ENCODE peak calls at places on chromosomes 1 and 21, in seven cellular contexts. S, J, R, L, G, X and D are unnamed samples.

GRCh38 chr21:39439232-39439631 is 6.3 kb downstream of the LCA5L start:
- DNase-seq in S (no peak), J (no peak), R (no peak), L (no peak), G (no peak), X (no peak), D (no peak)

GRCh38 chr1:182681516-182681915 is 2.9 kb downstream of the RGS8 start:
- DNase-seq in S (no peak), J (no peak), R (no peak), L (no peak), G (no peak), X (no peak), D (no peak)

GRCh38 chr1:218380125-218380977 is 35.2 kb downstream of the TGFB2 start:
- DNase-seq in S (no peak), J (no peak), R (no peak), L (no peak), G (peak; percentile 34), X (no peak), D (peak; percentile 51)

GRCh38 chr1:10821388-10821787 is 24.9 kb upstream of the CASZ1 start:
- DNase-seq in S (no peak), J (no peak), R (no peak), L (no peak), G (no peak), X (no peak), D (no peak)

GRCh38 chr1:46556822-46557221 is 5.4 kb upstream of the KNCN start:
- DNase-seq in S (no peak), J (no peak), R (no peak), L (no peak), G (peak; percentile 15), X (no peak), D (no peak)

GRCh38 chr1:4091996-4092395 is 191.9 kb upstream of the C1orf174 start:
- DNase-seq in S (no peak), J (no peak), R (no peak), L (no peak), G (no peak), X (peak; percentile 36), D (no peak)

GRCh38 chr1:196193891-196194559 is 414.2 kb downstream of the KCNT2 start:
- DNase-seq in S (no peak), J (no peak), R (no peak), L (no peak), G (no peak), X (no peak), D (no peak)

GRCh38 chr1:151728151-151728711 is 6.9 kb downstream of the RIIAD1 start:
- DNase-seq in S (no peak), J (no peak), R (no peak), L (no peak), G (peak; percentile 54), X (peak; percentile 84), D (no peak)

GRCh38 chr1:9920606-9921005 is 10.5 kb upstream of the CTNNBIP1 start:
- DNase-seq in S (no peak), J (no peak), R (no peak), L (no peak), G (no peak), X (no peak), D (no peak)

GRCh38 chr1:27664291-27664690 is 7.7 kb downstream of the IFI6 start:
- DNase-seq in S (no peak), J (no peak), R (no peak), L (no peak), G (no peak), X (no peak), D (no peak)

GRCh38 chr1:219659682-219660081 is 46.8 kb upstream of the ZC3H11B start:
- DNase-seq in S (no peak), J (no peak), R (no peak), L (no peak), G (peak; percentile 70), X (no peak), D (no peak)

GRCh38 chr1:183164350-183164749 is 21.7 kb upstream of the LAMC2 start:
- DNase-seq in S (no peak), J (no peak), R (no peak), L (no peak), G (no peak), X (no peak), D (no peak)

GRCh38 chr1:29393451-29393826 is 157.1 kb downstream of the PTPRU start:
- DNase-seq in S (no peak), J (no peak), R (no peak), L (no peak), G (no peak), X (no peak), D (no peak)

GRCh38 chr21:27412530-27412929 is 445.6 kb upstream of the ADAMTS5 start:
- DNase-seq in S (no peak), J (no peak), R (no peak), L (no peak), G (no peak), X (no peak), D (no peak)

GRCh38 chr21:34913786-34914185 is 135.3 kb downstream of the RUNX1 start:
- DNase-seq in S (no peak), J (no peak), R (no peak), L (no peak), G (peak; percentile 61), X (no peak), D (no peak)
- H3K4me1 ChIP-seq in S (no peaks in the 10 kb centered on the region), J (no peaks in the 10 kb centered on the region), R (no peaks in the 10 kb centered on the region), L (peaks cover 16% of the 10 kb centered on the region), G (peaks cover 33% of the 10 kb centered on the region), X (peaks cover 12% of the 10 kb centered on the region), D (peaks cover 22% of the 10 kb centered on the region)

DNA sequence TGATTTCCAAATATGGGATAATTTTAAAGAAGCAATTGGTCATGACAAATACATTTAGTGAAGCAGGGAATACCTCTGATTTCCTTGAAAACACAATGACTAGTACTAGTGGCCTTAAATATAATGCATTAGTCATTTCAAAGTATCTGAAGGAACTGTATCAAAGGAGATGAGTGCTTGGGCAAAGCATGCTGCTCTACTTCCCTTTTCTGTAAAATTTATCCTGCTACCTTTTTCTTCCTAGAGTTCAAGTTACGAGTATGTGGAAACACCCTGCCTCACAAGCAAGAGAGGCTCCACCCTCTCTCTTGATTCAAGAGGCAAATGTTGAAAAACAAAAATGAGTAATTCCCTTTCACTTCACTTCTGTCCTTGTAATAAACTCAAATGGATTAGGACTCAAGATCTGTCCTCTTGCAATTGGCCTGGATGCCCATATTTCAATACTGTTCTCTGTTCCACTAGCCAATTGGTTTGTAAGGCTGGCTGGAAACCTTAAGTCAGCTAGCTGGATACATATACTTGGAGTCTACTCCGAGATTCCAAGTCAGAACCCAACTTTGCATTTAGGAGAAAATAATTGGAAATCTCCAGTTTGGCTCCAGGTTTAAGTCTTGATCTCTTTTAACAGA is 92.5 kb downstream of the CDC42BPA start:
- DNase-seq in S (no peak), J (no peak), R (no peak), L (no peak), G (peak; percentile 67), X (no peak), D (no peak)
- H3K4me3 ChIP-seq in S (no peak overlapping the region), J (no peak overlapping the region), R (no peak overlapping the region), L (no peak overlapping the region), G (no peak overlapping the region), X (no peak overlapping the region), D (no peak overlapping the region)

DNA sequence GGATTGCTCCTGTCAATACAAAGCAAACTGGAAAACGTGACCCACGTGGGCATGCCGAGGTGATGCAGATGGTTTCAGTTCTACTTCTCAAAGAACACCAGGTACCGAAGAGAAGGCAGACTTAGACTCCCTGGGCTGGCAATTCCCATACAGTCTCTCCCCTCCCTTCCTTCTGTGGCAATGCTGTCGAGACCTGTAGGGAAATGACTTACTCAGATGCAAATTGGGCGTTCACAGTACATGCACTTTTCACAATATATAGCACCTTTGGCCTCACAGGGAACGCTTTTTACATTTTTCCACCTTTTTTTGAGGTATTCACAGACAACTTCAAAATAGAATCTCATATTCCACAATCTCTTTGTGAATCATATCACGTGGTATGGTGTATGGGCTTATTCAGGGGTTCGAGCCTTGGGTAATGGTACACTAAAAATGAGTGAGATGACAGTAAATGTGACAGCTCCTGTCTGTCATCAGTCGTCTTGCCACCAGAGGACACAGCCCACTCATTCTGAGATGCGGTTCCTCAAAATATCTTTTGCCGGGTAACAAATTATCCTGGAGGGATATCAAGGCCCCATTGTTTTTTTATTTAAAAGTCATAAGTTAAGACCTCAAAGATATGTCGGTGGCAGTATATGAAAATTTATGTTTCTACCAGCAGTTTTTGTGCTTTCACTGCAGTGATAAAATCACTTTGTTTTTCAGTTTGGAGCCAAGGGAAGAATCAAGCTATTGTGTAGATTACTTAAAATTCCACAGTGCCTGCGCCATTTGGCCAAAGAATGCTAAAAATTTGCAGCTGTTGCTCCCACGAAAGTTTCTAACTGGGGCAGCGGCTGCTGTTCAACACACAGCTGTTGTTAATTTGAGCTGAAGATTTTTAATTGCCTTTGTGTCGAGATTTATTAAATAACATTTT is 168.4 kb downstream of the ZZZ3 start:
- DNase-seq in S (no peak), J (no peak), R (no peak), L (no peak), G (peak; percentile 79), X (no peak), D (no peak)
- H3K4me1 ChIP-seq in S (no peaks in the 10 kb centered on the region), J (no peaks in the 10 kb centered on the region), R (no peaks in the 10 kb centered on the region), L (no peaks in the 10 kb centered on the region), G (peaks cover 24% of the 10 kb centered on the region), X (peaks cover 13% of the 10 kb centered on the region), D (no peaks in the 10 kb centered on the region)

DNA sequence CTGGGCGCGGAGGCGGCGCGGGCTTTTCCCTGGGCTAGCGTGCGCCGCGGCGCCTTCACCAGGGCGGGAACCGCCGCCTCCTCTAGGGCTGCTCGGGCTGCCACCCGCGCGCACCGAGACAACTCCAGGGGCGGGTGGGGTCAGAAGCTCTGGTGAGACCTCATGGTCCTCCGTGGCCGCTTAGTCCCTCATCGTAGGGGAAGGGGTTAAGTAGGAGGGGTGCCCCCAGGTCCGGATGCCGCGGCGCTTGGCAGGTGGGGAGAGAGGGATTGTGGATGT is 559 bp downstream of the SERTAD4 start:
- DNase-seq in S (no peak), J (peak; percentile 18), R (no peak), L (no peak), G (no peak), X (peak; percentile 72), D (no peak)
- H3K4me3 ChIP-seq in S (peak overlapping the region; percentile 89), J (peak overlapping the region; percentile 77), R (peak overlapping the region; percentile 82), L (no peak overlapping the region), G (peak overlapping the region; percentile 47), X (peak overlapping the region; percentile 78), D (peak overlapping the region; percentile 31)

GRCh38 chr1:101308935-101309333 is 72.1 kb downstream of the S1PR1 start:
- DNase-seq in S (no peak), J (no peak), R (no peak), L (peak; percentile 22), G (no peak), X (no peak), D (no peak)
- H3K4me1 ChIP-seq in S (no peaks in the 10 kb centered on the region), J (no peaks in the 10 kb centered on the region), R (peaks cover 5% of the 10 kb centered on the region), L (peaks cover 33% of the 10 kb centered on the region), G (no peaks in the 10 kb centered on the region), X (peaks cover 6% of the 10 kb centered on the region), D (no peaks in the 10 kb centered on the region)

DNA sequence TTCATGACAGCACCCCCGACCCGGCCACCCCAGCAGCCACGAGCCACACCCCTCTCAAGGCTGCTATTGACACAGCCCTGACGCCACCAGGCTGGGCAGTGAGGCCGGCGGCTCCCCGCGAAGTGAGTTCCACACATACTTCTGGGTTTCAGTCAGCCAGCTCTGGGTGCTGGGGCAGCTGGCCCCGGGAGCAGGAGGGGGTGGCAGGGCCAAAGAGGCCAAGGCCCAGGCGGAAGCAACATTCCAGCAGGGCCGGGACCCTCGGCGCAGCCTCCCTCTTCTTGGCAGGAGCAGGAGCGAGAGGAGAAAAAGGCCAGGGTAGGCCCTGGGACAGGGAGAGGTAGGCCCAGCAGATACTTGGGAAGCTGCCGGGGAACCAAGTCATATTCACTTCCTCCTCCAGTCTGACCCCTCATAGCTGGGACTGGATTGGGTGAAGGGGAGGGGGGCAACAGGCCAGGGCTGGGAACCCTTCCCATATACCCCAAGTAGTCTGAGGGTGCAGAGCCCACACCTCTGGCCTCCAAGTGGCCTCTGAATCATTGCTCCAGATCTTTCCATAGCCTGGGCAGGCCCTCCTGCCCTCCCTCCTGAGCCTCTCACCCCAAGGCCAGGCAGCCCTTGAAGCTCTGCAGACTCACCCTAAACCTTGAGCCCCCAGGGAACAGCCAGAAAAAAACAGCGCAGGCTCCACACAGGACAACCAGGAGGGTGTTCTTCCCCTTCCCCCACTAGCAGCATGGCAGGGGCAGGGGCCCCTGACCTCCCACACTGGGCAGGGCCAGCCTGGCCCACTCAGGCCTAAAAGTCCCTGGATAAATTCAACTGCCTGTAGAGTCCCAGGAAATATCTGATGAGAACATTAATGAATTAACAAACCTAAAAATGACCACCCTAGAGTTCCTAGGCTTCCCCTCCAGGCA is 5.7 kb downstream of the HSPG2 start:
- DNase-seq in S (peak; percentile 86), J (no peak), R (no peak), L (no peak), G (peak; percentile 88), X (peak; percentile 92), D (no peak)
- H3K4me3 ChIP-seq in S (peak overlapping the region; percentile 24), J (no peak overlapping the region), R (peak overlapping the region; percentile 91), L (no peak overlapping the region), G (no peak overlapping the region), X (peak overlapping the region; percentile 8), D (no peak overlapping the region)